ENCODE peak calls at places on chromosomes 4 and X, in seven cellular contexts. One of them, this sample, is unnamed. For H3K4me1, the result is how much of the 10 kb centered on the place peaks cover.

GRCh38 chr4:3430524-3430923 is 11.2 kb upstream of the HGFAC start:
- DNase-seq in Panc1: no peak
- DNase-seq in breast epithelium: no peak
- DNase-seq in left lung: peak
- DNase-seq in uterus: no peak
- DNase-seq in colonic mucosa: no peak
- DNase-seq in IMR-90: no peak
- DNase-seq in this sample: no peak

GRCh38 chr4:146590801-146591200 is 47.9 kb upstream of the POU4F2 start:
- DNase-seq in IMR-90: no peak
- DNase-seq in uterus: no peak
- DNase-seq in left lung: no peak
- DNase-seq in breast epithelium: no peak
- DNase-seq in colonic mucosa: no peak
- DNase-seq in Panc1: no peak
- DNase-seq in this sample: no peak

GRCh38 chrX:110108381-110108796 is 105.5 kb downstream of the TMEM164 start:
- DNase-seq in breast epithelium: no peak
- DNase-seq in colonic mucosa: no peak
- DNase-seq in left lung: no peak
- DNase-seq in uterus: no peak
- DNase-seq in Panc1: no peak
- DNase-seq in IMR-90: peak
- DNase-seq in this sample: no peak

GRCh38 chr4:57501715-57502114 is 391.5 kb upstream of the IGFBP7 start:
- DNase-seq in Panc1: no peak
- DNase-seq in IMR-90: peak
- DNase-seq in left lung: no peak
- DNase-seq in uterus: no peak
- DNase-seq in breast epithelium: no peak
- DNase-seq in colonic mucosa: no peak
- DNase-seq in this sample: no peak

GRCh38 chr4:85210353-85210752 is 243.9 kb upstream of the WDFY3 start:
- DNase-seq in IMR-90: no peak
- DNase-seq in breast epithelium: no peak
- DNase-seq in uterus: no peak
- DNase-seq in Panc1: peak
- DNase-seq in colonic mucosa: no peak
- DNase-seq in left lung: no peak
- DNase-seq in this sample: no peak

GRCh38 chrX:56729152-56729557 is at the start of gene NBDY:
- DNase-seq in Panc1: no peak
- DNase-seq in IMR-90: peak
- DNase-seq in breast epithelium: peak
- DNase-seq in left lung: peak
- DNase-seq in colonic mucosa: peak
- DNase-seq in uterus: peak
- DNase-seq in this sample: peak

GRCh38 chrX:136266828-136267227 is 15.6 kb upstream of the MAP7D3 start:
- DNase-seq in left lung: no peak
- DNase-seq in colonic mucosa: no peak
- DNase-seq in uterus: no peak
- DNase-seq in Panc1: no peak
- DNase-seq in IMR-90: no peak
- DNase-seq in breast epithelium: no peak
- DNase-seq in this sample: no peak

GRCh38 chr4:7638984-7639789 is 204.5 kb upstream of the PSAPL1 start:
- DNase-seq in colonic mucosa: no peak
- DNase-seq in IMR-90: no peak
- DNase-seq in Panc1: no peak
- DNase-seq in uterus: no peak
- DNase-seq in breast epithelium: no peak
- DNase-seq in left lung: no peak
- DNase-seq in this sample: no peak

GRCh38 chr4:3285558-3286334 is 7.1 kb upstream of the RGS12 start:
- DNase-seq in IMR-90: peak
- DNase-seq in left lung: no peak
- DNase-seq in Panc1: no peak
- DNase-seq in colonic mucosa: no peak
- DNase-seq in uterus: no peak
- DNase-seq in breast epithelium: peak
- DNase-seq in this sample: peak

GRCh38 chrX:43559643-43560042 is 96.5 kb upstream of the MAOA start:
- DNase-seq in Panc1: peak
- DNase-seq in colonic mucosa: peak
- DNase-seq in IMR-90: peak
- DNase-seq in uterus: peak
- DNase-seq in left lung: no peak
- DNase-seq in breast epithelium: no peak
- DNase-seq in this sample: peak

GRCh38 chrX:9171841-9172240 is 137.9 kb upstream of the FAM9B start:
- DNase-seq in breast epithelium: no peak
- DNase-seq in colonic mucosa: no peak
- DNase-seq in IMR-90: peak
- DNase-seq in Panc1: no peak
- DNase-seq in left lung: no peak
- DNase-seq in uterus: no peak
- DNase-seq in this sample: peak

GRCh38 chrX:74467656-74468055 is 46.4 kb downstream of the SLC16A2 start:
- DNase-seq in breast epithelium: no peak
- DNase-seq in uterus: no peak
- DNase-seq in IMR-90: no peak
- DNase-seq in left lung: no peak
- DNase-seq in colonic mucosa: no peak
- DNase-seq in Panc1: no peak
- DNase-seq in this sample: no peak

GRCh38 chrX:39938466-39938865 is 159.3 kb downstream of the BCOR start:
- DNase-seq in colonic mucosa: no peak
- DNase-seq in left lung: no peak
- DNase-seq in uterus: no peak
- DNase-seq in breast epithelium: no peak
- DNase-seq in IMR-90: no peak
- DNase-seq in Panc1: no peak
- DNase-seq in this sample: no peak

GRCh38 chrX:113892891-113893290 is 691.0 kb upstream of the HTR2C start:
- DNase-seq in left lung: no peak
- DNase-seq in colonic mucosa: no peak
- DNase-seq in breast epithelium: no peak
- DNase-seq in IMR-90: no peak
- DNase-seq in Panc1: no peak
- DNase-seq in uterus: no peak
- DNase-seq in this sample: no peak

GRCh38 chrX:101265869-101266428 is 25.2 kb downstream of the TAF7L start:
- DNase-seq in Panc1: no peak
- DNase-seq in IMR-90: peak
- DNase-seq in breast epithelium: no peak
- DNase-seq in colonic mucosa: no peak
- DNase-seq in left lung: no peak
- DNase-seq in uterus: no peak
- DNase-seq in this sample: no peak

GRCh38 chr4:30753316-30753715 is 33.1 kb downstream of the PCDH7 start:
- DNase-seq in colonic mucosa: no peak
- DNase-seq in left lung: no peak
- DNase-seq in breast epithelium: no peak
- DNase-seq in Panc1: no peak
- DNase-seq in uterus: no peak
- DNase-seq in IMR-90: peak
- DNase-seq in this sample: no peak

GRCh38 chr4:82761249-82761648 is 37.3 kb downstream of the SCD5 start:
- DNase-seq in IMR-90: no peak
- DNase-seq in breast epithelium: no peak
- DNase-seq in left lung: no peak
- DNase-seq in Panc1: no peak
- DNase-seq in colonic mucosa: no peak
- DNase-seq in uterus: no peak
- DNase-seq in this sample: no peak

GRCh38 chrX:118420462-118420861 is 74.6 kb downstream of the WDR44 start:
- DNase-seq in colonic mucosa: no peak
- DNase-seq in uterus: no peak
- DNase-seq in left lung: no peak
- DNase-seq in IMR-90: peak
- DNase-seq in breast epithelium: no peak
- DNase-seq in Panc1: no peak
- DNase-seq in this sample: no peak

DNA sequence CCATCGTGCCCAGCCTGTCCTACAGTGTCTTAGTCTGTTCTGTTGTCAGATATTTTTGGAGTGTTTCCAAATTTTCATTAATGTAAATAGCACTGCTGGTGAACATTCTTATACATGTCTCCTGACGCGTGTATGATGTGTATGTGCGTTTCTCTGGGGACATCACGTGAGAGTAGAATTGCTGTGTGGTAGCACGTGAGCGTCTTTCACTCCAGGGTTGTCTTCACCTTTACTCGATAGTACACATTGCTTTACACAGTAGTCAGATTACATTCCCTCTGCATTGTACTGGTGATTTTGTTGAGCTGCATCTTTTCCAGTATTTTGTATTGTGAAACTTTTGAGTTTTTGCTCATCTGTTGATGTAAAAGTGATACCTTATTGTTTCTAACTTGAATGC is 60.0 kb downstream of the ARHGAP10 start:
- DNase-seq in left lung: no peak
- DNase-seq in colonic mucosa: no peak
- DNase-seq in breast epithelium: no peak
- DNase-seq in uterus: no peak
- DNase-seq in IMR-90: no peak
- DNase-seq in Panc1: no peak
- DNase-seq in this sample: no peak
- H3K4me1 ChIP-seq in left lung: under half
- H3K4me1 ChIP-seq in colonic mucosa: under half
- H3K4me1 ChIP-seq in breast epithelium: under half
- H3K4me1 ChIP-seq in uterus: under half
- H3K4me1 ChIP-seq in IMR-90: under half
- H3K4me1 ChIP-seq in Panc1: under half
- H3K4me1 ChIP-seq in this sample: under half

DNA sequence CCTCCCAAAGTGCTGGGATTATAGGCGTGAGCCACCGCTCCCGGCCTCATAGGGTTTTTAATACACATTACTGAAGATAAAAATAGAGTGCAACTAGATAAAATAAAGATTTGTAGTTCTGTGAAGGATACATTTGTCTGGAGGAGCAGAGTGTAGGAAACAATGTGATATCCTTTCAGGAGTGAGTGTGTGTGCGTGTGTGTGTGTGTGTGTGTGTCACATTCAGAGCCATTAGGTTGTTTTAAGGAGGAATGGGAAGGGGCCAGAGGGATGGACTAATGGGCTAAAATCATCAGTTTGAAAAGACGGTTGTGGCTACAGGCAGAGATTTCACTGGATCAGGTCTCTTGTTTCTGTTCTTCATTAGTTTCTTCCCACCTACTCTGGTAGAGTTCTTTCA is 40.0 kb downstream of the RBPJ start:
- DNase-seq in breast epithelium: no peak
- DNase-seq in uterus: no peak
- DNase-seq in colonic mucosa: no peak
- DNase-seq in Panc1: no peak
- DNase-seq in IMR-90: no peak
- DNase-seq in left lung: no peak
- DNase-seq in this sample: no peak
- H3K4me3 ChIP-seq in breast epithelium: peak
- H3K4me3 ChIP-seq in uterus: no peak
- H3K4me3 ChIP-seq in colonic mucosa: no peak
- H3K4me3 ChIP-seq in Panc1: no peak
- H3K4me3 ChIP-seq in IMR-90: no peak
- H3K4me3 ChIP-seq in left lung: no peak
- H3K4me3 ChIP-seq in this sample: no peak

GRCh38 chrX:65690057-65690855 is 22.8 kb downstream of the MSN start:
- DNase-seq in Panc1: no peak
- DNase-seq in uterus: no peak
- DNase-seq in colonic mucosa: no peak
- DNase-seq in IMR-90: peak
- DNase-seq in left lung: no peak
- DNase-seq in breast epithelium: no peak
- DNase-seq in this sample: no peak

GRCh38 chrX:65696613-65697012 is 29.2 kb downstream of the MSN start:
- DNase-seq in uterus: no peak
- DNase-seq in left lung: no peak
- DNase-seq in breast epithelium: no peak
- DNase-seq in IMR-90: no peak
- DNase-seq in colonic mucosa: no peak
- DNase-seq in Panc1: no peak
- DNase-seq in this sample: no peak

GRCh38 chrX:65697915-65698796 is 30.7 kb downstream of the MSN start:
- DNase-seq in breast epithelium: no peak
- DNase-seq in uterus: no peak
- DNase-seq in colonic mucosa: peak
- DNase-seq in Panc1: no peak
- DNase-seq in left lung: peak
- DNase-seq in IMR-90: no peak
- DNase-seq in this sample: no peak

GRCh38 chrX:65697173-65697572 is 29.7 kb downstream of the MSN start:
- DNase-seq in Panc1: no peak
- DNase-seq in IMR-90: peak
- DNase-seq in breast epithelium: no peak
- DNase-seq in left lung: no peak
- DNase-seq in colonic mucosa: no peak
- DNase-seq in uterus: no peak
- DNase-seq in this sample: no peak

DNA sequence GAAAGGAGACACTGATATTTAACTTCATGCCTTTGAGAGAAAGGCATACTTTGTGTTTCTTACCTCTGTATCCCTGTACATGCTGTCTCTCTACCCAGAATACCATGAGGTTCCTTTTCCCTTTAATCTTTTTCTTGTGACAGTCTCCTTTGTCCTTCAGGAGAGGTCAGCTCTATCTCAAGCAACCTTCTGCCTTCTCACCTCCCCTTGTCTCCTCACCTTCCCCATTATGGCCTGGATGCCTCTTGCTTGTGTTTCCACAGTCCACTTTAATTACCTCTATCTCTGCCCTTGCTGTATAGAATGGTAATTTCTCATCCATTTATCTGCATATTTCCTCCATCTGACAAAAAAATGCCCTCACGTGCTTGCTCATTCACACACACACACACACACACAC is 28.4 kb downstream of the MSN start:
- DNase-seq in breast epithelium: no peak
- DNase-seq in colonic mucosa: no peak
- DNase-seq in uterus: no peak
- DNase-seq in Panc1: no peak
- DNase-seq in IMR-90: no peak
- DNase-seq in left lung: no peak
- DNase-seq in this sample: no peak
- H3K27ac ChIP-seq in breast epithelium: no peak
- H3K27ac ChIP-seq in colonic mucosa: no peak
- H3K27ac ChIP-seq in uterus: peak
- H3K27ac ChIP-seq in Panc1: no peak
- H3K27ac ChIP-seq in IMR-90: no peak
- H3K27ac ChIP-seq in left lung: peak
- H3K27ac ChIP-seq in this sample: no peak

DNA sequence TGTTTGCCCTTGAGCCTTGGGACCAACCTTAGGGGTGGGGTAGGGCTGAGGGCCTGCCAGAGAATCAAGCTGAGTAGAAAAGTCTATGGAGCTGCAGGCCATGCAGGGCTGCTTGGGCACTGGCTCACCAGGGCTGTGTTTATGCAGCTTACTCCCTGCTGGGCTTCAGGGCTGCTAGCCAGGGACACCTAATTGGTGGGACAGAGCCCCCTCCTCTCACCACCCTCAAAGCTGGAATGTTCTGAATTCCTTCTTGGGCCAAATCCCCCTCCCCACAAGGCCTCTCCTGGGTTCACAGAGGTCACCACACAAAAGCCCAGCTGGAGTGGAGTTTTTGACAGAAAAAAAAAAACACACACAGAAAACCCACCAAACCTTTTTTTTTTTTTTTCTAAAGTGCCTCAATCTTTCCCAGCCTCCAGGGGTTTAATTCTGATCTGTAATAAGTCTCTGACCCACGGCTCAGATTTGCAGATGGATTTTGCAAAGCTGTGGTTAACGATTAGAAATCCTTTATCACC is at the start of gene CLDN2:
- DNase-seq in Panc1: no peak
- DNase-seq in uterus: no peak
- DNase-seq in colonic mucosa: no peak
- DNase-seq in breast epithelium: no peak
- DNase-seq in IMR-90: no peak
- DNase-seq in left lung: no peak
- DNase-seq in this sample: no peak
- H3K4me1 ChIP-seq in Panc1: under half
- H3K4me1 ChIP-seq in uterus: under half
- H3K4me1 ChIP-seq in colonic mucosa: under half
- H3K4me1 ChIP-seq in breast epithelium: under half
- H3K4me1 ChIP-seq in IMR-90: under half
- H3K4me1 ChIP-seq in left lung: under half
- H3K4me1 ChIP-seq in this sample: under half

This sample was measured in SJCRH30.